ENCODE peak calls at places on chromosome 3, in five cellular contexts. One of them, this sample, is unnamed.

GRCh38 chr3:177789500-177789899 is 592.2 kb upstream of the TBL1XR1 start:
- DNase-seq in mammary epithelial cell: no peak
- DNase-seq in kidney epithelial cell: no peak
- DNase-seq in tibial artery: no peak
- DNase-seq in left ventricle myocardium inferior: no peak
- DNase-seq in this sample: no peak

GRCh38 chr3:48305396-48305795 is 28.1 kb downstream of the SPINK8 start:
- DNase-seq in mammary epithelial cell: peak
- DNase-seq in kidney epithelial cell: no peak
- DNase-seq in tibial artery: no peak
- DNase-seq in left ventricle myocardium inferior: no peak
- DNase-seq in this sample: no peak

GRCh38 chr3:74614133-74614967 is at the start of gene CNTN3:
- DNase-seq in mammary epithelial cell: peak
- DNase-seq in kidney epithelial cell: no peak
- DNase-seq in tibial artery: no peak
- DNase-seq in left ventricle myocardium inferior: peak
- DNase-seq in this sample: peak

GRCh38 chr3:134874737-134875413 is 79.8 kb downstream of the EPHB1 start:
- DNase-seq in mammary epithelial cell: no peak
- DNase-seq in kidney epithelial cell: no peak
- DNase-seq in tibial artery: no peak
- DNase-seq in left ventricle myocardium inferior: no peak
- DNase-seq in this sample: no peak

GRCh38 chr3:184778426-184779332 is 33.3 kb upstream of the VPS8 start:
- DNase-seq in mammary epithelial cell: no peak
- DNase-seq in kidney epithelial cell: no peak
- DNase-seq in tibial artery: peak
- DNase-seq in left ventricle myocardium inferior: no peak
- DNase-seq in this sample: no peak

GRCh38 chr3:126659915-126660886 is 5.3 kb upstream of the TXNRD3 start:
- DNase-seq in mammary epithelial cell: peak
- DNase-seq in kidney epithelial cell: no peak
- DNase-seq in tibial artery: no peak
- DNase-seq in left ventricle myocardium inferior: no peak
- DNase-seq in this sample: no peak

GRCh38 chr3:8472549-8472948 is 29.1 kb upstream of the LMCD1 start:
- DNase-seq in mammary epithelial cell: no peak
- DNase-seq in kidney epithelial cell: no peak
- DNase-seq in tibial artery: no peak
- DNase-seq in left ventricle myocardium inferior: no peak
- DNase-seq in this sample: no peak

GRCh38 chr3:50374363-50375108 is 15.2 kb upstream of the TMEM115 start:
- DNase-seq in mammary epithelial cell: no peak
- DNase-seq in kidney epithelial cell: no peak
- DNase-seq in tibial artery: no peak
- DNase-seq in left ventricle myocardium inferior: no peak
- DNase-seq in this sample: no peak

GRCh38 chr3:10726787-10727186 is 89.2 kb upstream of the SLC6A11 start:
- DNase-seq in mammary epithelial cell: no peak
- DNase-seq in kidney epithelial cell: no peak
- DNase-seq in tibial artery: no peak
- DNase-seq in left ventricle myocardium inferior: no peak
- DNase-seq in this sample: no peak

GRCh38 chr3:168040624-168041208 is 55.0 kb downstream of the GOLIM4 start:
- DNase-seq in mammary epithelial cell: peak
- DNase-seq in kidney epithelial cell: peak
- DNase-seq in tibial artery: no peak
- DNase-seq in left ventricle myocardium inferior: no peak
- DNase-seq in this sample: no peak

GRCh38 chr3:64291956-64292355 is 66.7 kb upstream of the PRICKLE2 start:
- DNase-seq in mammary epithelial cell: no peak
- DNase-seq in kidney epithelial cell: no peak
- DNase-seq in tibial artery: peak
- DNase-seq in left ventricle myocardium inferior: no peak
- DNase-seq in this sample: no peak

GRCh38 chr3:63910873-63911272 is 1.3 kb downstream of the SCAANT1 start:
- DNase-seq in mammary epithelial cell: peak
- DNase-seq in kidney epithelial cell: no peak
- DNase-seq in tibial artery: no peak
- DNase-seq in left ventricle myocardium inferior: no peak
- DNase-seq in this sample: no peak

GRCh38 chr3:38834717-38835116 is 18.7 kb upstream of the SCN10A start:
- DNase-seq in mammary epithelial cell: no peak
- DNase-seq in kidney epithelial cell: no peak
- DNase-seq in tibial artery: no peak
- DNase-seq in left ventricle myocardium inferior: no peak
- DNase-seq in this sample: no peak

GRCh38 chr3:79414821-79415220 is 353.0 kb downstream of the ROBO1 start:
- DNase-seq in mammary epithelial cell: peak
- DNase-seq in kidney epithelial cell: no peak
- DNase-seq in tibial artery: peak
- DNase-seq in left ventricle myocardium inferior: peak
- DNase-seq in this sample: peak

GRCh38 chr3:167740961-167741587 is 5.6 kb downstream of the SERPINI1 start:
- DNase-seq in mammary epithelial cell: peak
- DNase-seq in kidney epithelial cell: no peak
- DNase-seq in tibial artery: no peak
- DNase-seq in left ventricle myocardium inferior: no peak
- DNase-seq in this sample: no peak

GRCh38 chr3:48428863-48429415 is 947 bp downstream of the PLXNB1 start:
- DNase-seq in mammary epithelial cell: no peak
- DNase-seq in kidney epithelial cell: no peak
- DNase-seq in tibial artery: peak
- DNase-seq in left ventricle myocardium inferior: peak
- DNase-seq in this sample: peak

GRCh38 chr3:37907371-37907770 is 45.7 kb downstream of the CTDSPL start:
- DNase-seq in mammary epithelial cell: no peak
- DNase-seq in kidney epithelial cell: no peak
- DNase-seq in tibial artery: no peak
- DNase-seq in left ventricle myocardium inferior: no peak
- DNase-seq in this sample: no peak

GRCh38 chr3:16728762-16729745 is 123.8 kb upstream of the DAZL start:
- DNase-seq in mammary epithelial cell: peak
- DNase-seq in kidney epithelial cell: no peak
- DNase-seq in tibial artery: no peak
- DNase-seq in left ventricle myocardium inferior: no peak
- DNase-seq in this sample: no peak

GRCh38 chr3:148648685-148649352 is 48.9 kb upstream of the AGTR1 start:
- DNase-seq in mammary epithelial cell: no peak
- DNase-seq in kidney epithelial cell: no peak
- DNase-seq in tibial artery: no peak
- DNase-seq in left ventricle myocardium inferior: no peak
- DNase-seq in this sample: no peak

GRCh38 chr3:26084629-26085028 is 294.7 kb downstream of the OXSM start:
- DNase-seq in mammary epithelial cell: no peak
- DNase-seq in kidney epithelial cell: no peak
- DNase-seq in tibial artery: no peak
- DNase-seq in left ventricle myocardium inferior: no peak
- DNase-seq in this sample: no peak

GRCh38 chr3:39423571-39423970 is 17.1 kb downstream of the RPSA start:
- DNase-seq in mammary epithelial cell: no peak
- DNase-seq in kidney epithelial cell: no peak
- DNase-seq in tibial artery: no peak
- DNase-seq in left ventricle myocardium inferior: no peak
- DNase-seq in this sample: no peak

GRCh38 chr3:133444071-133444774 is 44.4 kb downstream of the BFSP2 start:
- DNase-seq in mammary epithelial cell: peak
- DNase-seq in kidney epithelial cell: no peak
- DNase-seq in tibial artery: no peak
- DNase-seq in left ventricle myocardium inferior: no peak
- DNase-seq in this sample: no peak

GRCh38 chr3:190644766-190645165 is 130.9 kb downstream of the IL1RAP start:
- DNase-seq in mammary epithelial cell: peak
- DNase-seq in kidney epithelial cell: no peak
- DNase-seq in tibial artery: no peak
- DNase-seq in left ventricle myocardium inferior: no peak
- DNase-seq in this sample: no peak

GRCh38 chr3:73955671-73956070 is 330.9 kb upstream of the PDZRN3 start:
- DNase-seq in mammary epithelial cell: no peak
- DNase-seq in kidney epithelial cell: no peak
- DNase-seq in tibial artery: no peak
- DNase-seq in left ventricle myocardium inferior: no peak
- DNase-seq in this sample: no peak

GRCh38 chr3:164723396-164723795 is 354.9 kb downstream of the SI start:
- DNase-seq in mammary epithelial cell: no peak
- DNase-seq in kidney epithelial cell: no peak
- DNase-seq in tibial artery: no peak
- DNase-seq in left ventricle myocardium inferior: no peak
- DNase-seq in this sample: no peak

GRCh38 chr3:42711491-42712343 is 9.1 kb upstream of the HHATL start:
- DNase-seq in mammary epithelial cell: no peak
- DNase-seq in kidney epithelial cell: no peak
- DNase-seq in tibial artery: no peak
- DNase-seq in left ventricle myocardium inferior: peak
- DNase-seq in this sample: no peak

GRCh38 chr3:46449755-46450552 is 14.8 kb downstream of the LTF start:
- DNase-seq in mammary epithelial cell: no peak
- DNase-seq in kidney epithelial cell: no peak
- DNase-seq in tibial artery: no peak
- DNase-seq in left ventricle myocardium inferior: no peak
- DNase-seq in this sample: no peak

GRCh38 chr3:12884790-12885584 is 43.6 kb upstream of the RPL32 start:
- DNase-seq in mammary epithelial cell: no peak
- DNase-seq in kidney epithelial cell: no peak
- DNase-seq in tibial artery: no peak
- DNase-seq in left ventricle myocardium inferior: no peak
- DNase-seq in this sample: peak
- H3K4me3 ChIP-seq in mammary epithelial cell: no peak
- H3K4me3 ChIP-seq in kidney epithelial cell: no peak
- H3K4me3 ChIP-seq in tibial artery: no peak
- H3K4me3 ChIP-seq in left ventricle myocardium inferior: no peak
- H3K4me3 ChIP-seq in this sample: no peak

GRCh38 chr3:106265704-106266103 is 396.9 kb upstream of the CBLB start:
- DNase-seq in mammary epithelial cell: no peak
- DNase-seq in kidney epithelial cell: no peak
- DNase-seq in tibial artery: no peak
- DNase-seq in left ventricle myocardium inferior: no peak
- DNase-seq in this sample: no peak

GRCh38 chr3:106263556-106263955 is 394.7 kb upstream of the CBLB start:
- DNase-seq in mammary epithelial cell: no peak
- DNase-seq in kidney epithelial cell: no peak
- DNase-seq in tibial artery: no peak
- DNase-seq in left ventricle myocardium inferior: no peak
- DNase-seq in this sample: no peak

GRCh38 chr3:106272302-106272701 is 403.5 kb upstream of the CBLB start:
- DNase-seq in mammary epithelial cell: no peak
- DNase-seq in kidney epithelial cell: no peak
- DNase-seq in tibial artery: no peak
- DNase-seq in left ventricle myocardium inferior: no peak
- DNase-seq in this sample: no peak

GRCh38 chr3:106262976-106263375 is 394.2 kb upstream of the CBLB start:
- DNase-seq in mammary epithelial cell: no peak
- DNase-seq in kidney epithelial cell: no peak
- DNase-seq in tibial artery: no peak
- DNase-seq in left ventricle myocardium inferior: no peak
- DNase-seq in this sample: no peak

DNA sequence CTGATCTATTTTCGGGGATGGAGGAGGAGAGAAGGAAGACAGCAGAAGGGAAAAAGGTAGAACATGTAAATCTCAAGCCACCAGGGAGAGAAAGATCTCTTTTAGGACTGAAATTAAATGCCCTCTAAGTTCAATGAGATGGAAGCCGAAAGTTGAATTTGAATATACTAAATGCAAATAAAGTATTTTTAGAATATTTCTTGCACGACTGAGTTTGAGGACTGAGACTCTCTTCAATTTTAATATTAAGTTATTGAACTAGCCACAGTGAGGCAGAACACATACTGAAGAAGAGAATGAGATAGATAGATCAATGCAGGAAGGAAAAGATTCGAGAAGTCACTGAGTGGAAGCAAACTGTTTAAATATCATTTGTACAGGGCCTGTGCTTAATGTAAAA is 399.9 kb upstream of the CBLB start:
- DNase-seq in mammary epithelial cell: no peak
- DNase-seq in kidney epithelial cell: no peak
- DNase-seq in tibial artery: no peak
- DNase-seq in left ventricle myocardium inferior: no peak
- DNase-seq in this sample: no peak
- H3K4me3 ChIP-seq in mammary epithelial cell: no peak
- H3K4me3 ChIP-seq in kidney epithelial cell: no peak
- H3K4me3 ChIP-seq in tibial artery: no peak
- H3K4me3 ChIP-seq in left ventricle myocardium inferior: no peak
- H3K4me3 ChIP-seq in this sample: no peak

GRCh38 chr3:57169872-57170623 is 4.9 kb upstream of the IL17RD start:
- DNase-seq in mammary epithelial cell: peak
- DNase-seq in kidney epithelial cell: no peak
- DNase-seq in tibial artery: peak
- DNase-seq in left ventricle myocardium inferior: peak
- DNase-seq in this sample: peak
- H3K4me3 ChIP-seq in mammary epithelial cell: peak
- H3K4me3 ChIP-seq in kidney epithelial cell: peak
- H3K4me3 ChIP-seq in tibial artery: peak
- H3K4me3 ChIP-seq in left ventricle myocardium inferior: peak
- H3K4me3 ChIP-seq in this sample: peak

GRCh38 chr3:33277193-33277882 is at the start of gene FBXL2:
- DNase-seq in mammary epithelial cell: peak
- DNase-seq in kidney epithelial cell: no peak
- DNase-seq in tibial artery: peak
- DNase-seq in left ventricle myocardium inferior: peak
- DNase-seq in this sample: peak

GRCh38 chr3:33273628-33274027 is 3.6 kb upstream of the FBXL2 start:
- DNase-seq in mammary epithelial cell: no peak
- DNase-seq in kidney epithelial cell: no peak
- DNase-seq in tibial artery: no peak
- DNase-seq in left ventricle myocardium inferior: no peak
- DNase-seq in this sample: no peak

GRCh38 chr3:33278106-33278672 is 947 bp downstream of the FBXL2 start:
- DNase-seq in mammary epithelial cell: peak
- DNase-seq in kidney epithelial cell: no peak
- DNase-seq in tibial artery: no peak
- DNase-seq in left ventricle myocardium inferior: no peak
- DNase-seq in this sample: no peak
- H3K4me3 ChIP-seq in mammary epithelial cell: peak
- H3K4me3 ChIP-seq in kidney epithelial cell: peak
- H3K4me3 ChIP-seq in tibial artery: peak
- H3K4me3 ChIP-seq in left ventricle myocardium inferior: peak
- H3K4me3 ChIP-seq in this sample: peak

This sample was measured in psoas muscle.